ENCODE peak calls at places on chromosome 3, in seven cellular contexts. R is tibial artery, E is ovary, T is left ventricle myocardium inferior, Z is Peyer's patch, X is heart right ventricle, C is ascending aorta. Q is an unnamed sample.

GRCh38 chr3:66452247-66453040 is 48.4 kb downstream of the LRIG1 start:
- DNase-seq in X (no peak), T (peak; percentile 40), R (peak; percentile 65), E (no peak), C (no peak), Z (no peak), Q (no peak)

GRCh38 chr3:29649815-29650547 is 369.1 kb downstream of the RBMS3 start:
- DNase-seq in R (peak; percentile 46), Z (no peak), E (no peak), X (peak; percentile 27), T (peak; percentile 24), C (no peak), Q (peak; percentile 9)

GRCh38 chr3:45927881-45928280 is 15.4 kb upstream of the CXCR6 start:
- DNase-seq in R (no peak), E (no peak), Z (no peak), C (no peak), T (no peak), X (no peak), Q (no peak)

GRCh38 chr3:170801597-170801996 is 68.4 kb downstream of the RPL22L1 start:
- DNase-seq in R (no peak), E (no peak), X (no peak), Z (no peak), C (no peak), T (no peak), Q (no peak)

GRCh38 chr3:56157693-56158092 is 310.6 kb downstream of the ERC2 start:
- DNase-seq in C (peak; percentile 24), T (no peak), R (peak; percentile 48), Z (no peak), E (no peak), X (no peak), Q (peak; percentile 0)

GRCh38 chr3:88410259-88410658 is 260.5 kb downstream of the C3orf38 start:
- DNase-seq in E (no peak), R (no peak), C (no peak), T (no peak), X (no peak), Z (no peak), Q (no peak)

GRCh38 chr3:194001728-194002459 is 134.1 kb upstream of the HES1 start:
- DNase-seq in X (no peak), Z (no peak), E (peak; percentile 33), C (no peak), T (no peak), R (no peak), Q (no peak)

GRCh38 chr3:58556761-58557181 is 19.8 kb upstream of the ACOX2 start:
- DNase-seq in R (no peak), Z (no peak), T (no peak), X (no peak), E (no peak), C (no peak), Q (no peak)

GRCh38 chr3:149170672-149171071 is 41.2 kb downstream of the HPS3 start:
- DNase-seq in Z (no peak), E (no peak), X (no peak), C (no peak), R (no peak), T (no peak), Q (no peak)

GRCh38 chr3:104102386-104102785 is 1264.3 kb upstream of the ALCAM start:
- DNase-seq in X (no peak), E (no peak), C (no peak), R (no peak), Z (no peak), T (no peak), Q (no peak)

GRCh38 chr3:100184960-100185566 is 70.8 kb upstream of the FILIP1L start:
- DNase-seq in T (no peak), R (no peak), C (no peak), Z (no peak), X (peak; percentile 26), E (no peak), Q (no peak)

GRCh38 chr3:85159376-85159775 is 200.6 kb downstream of the CADM2 start:
- DNase-seq in X (no peak), E (no peak), C (no peak), Z (no peak), R (no peak), T (no peak), Q (no peak)

GRCh38 chr3:166844329-166844728 is 535.8 kb downstream of the ZBBX start:
- DNase-seq in X (no peak), Z (no peak), T (no peak), C (no peak), E (no peak), R (no peak), Q (no peak)

GRCh38 chr3:104279617-104280016 is 1087.1 kb upstream of the ALCAM start:
- DNase-seq in X (no peak), Z (no peak), T (no peak), R (no peak), C (no peak), E (no peak), Q (no peak)

GRCh38 chr3:40369716-40370115 is 17.3 kb upstream of the ENTPD3 start:
- DNase-seq in Z (no peak), T (no peak), X (no peak), R (no peak), E (no peak), C (no peak), Q (no peak)
- H3K27ac ChIP-seq in Z (no peak overlapping the region), T (no peak overlapping the region), X (no peak overlapping the region), R (no peak overlapping the region), E (no peak overlapping the region), C (no peak overlapping the region), Q (no peak overlapping the region)

GRCh38 chr3:10023587-10024310 is 2.5 kb upstream of the FANCD2 start:
- DNase-seq in Z (no peak), R (no peak), T (no peak), C (no peak), X (no peak), E (no peak), Q (no peak)
- H3K27ac ChIP-seq in Z (no peak overlapping the region), R (no peak overlapping the region), T (no peak overlapping the region), C (no peak overlapping the region), X (no peak overlapping the region), E (no peak overlapping the region), Q (no peak overlapping the region)

DNA sequence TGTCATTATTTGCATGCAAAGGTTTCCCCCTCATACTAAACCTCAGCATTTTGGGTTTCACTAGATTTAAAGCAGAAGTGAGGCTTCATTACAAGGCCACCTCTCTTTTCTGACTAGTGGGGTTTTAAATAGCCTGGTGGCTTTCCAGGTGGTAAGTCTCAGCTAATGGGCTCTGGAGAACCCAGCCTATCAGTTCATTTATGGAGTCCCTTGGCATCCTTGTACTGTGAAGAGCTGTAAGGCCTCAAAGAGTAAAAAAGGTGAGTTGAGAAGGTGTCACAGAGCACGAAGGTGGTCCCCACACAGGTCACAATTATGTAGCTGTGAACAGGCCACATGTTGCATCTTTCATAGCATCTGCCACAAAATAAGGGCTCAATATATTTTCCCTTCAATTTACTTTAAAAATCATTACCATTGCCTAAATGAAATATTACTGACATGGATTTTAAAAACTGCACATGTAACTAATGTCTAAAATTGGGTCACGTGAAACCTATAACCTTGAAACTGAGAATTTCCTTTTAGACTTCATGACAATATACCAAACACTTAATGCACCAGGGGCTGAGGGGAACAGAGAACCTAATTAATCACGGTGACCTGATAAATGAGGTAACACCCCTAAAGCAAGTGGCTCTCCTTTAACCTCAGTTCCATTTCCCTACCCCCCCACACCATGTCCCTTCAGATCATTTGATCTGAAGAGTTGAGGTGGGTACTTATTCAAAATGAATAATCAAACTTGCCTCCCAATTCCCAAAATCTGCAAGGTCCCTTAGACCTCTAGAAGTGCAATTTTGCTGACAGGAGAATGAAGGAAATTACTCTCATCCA is 1.3 kb downstream of the NGLY1 start:
- DNase-seq in Z (no peak), T (no peak), E (no peak), C (no peak), X (no peak), R (no peak), Q (no peak)
- H3K27ac ChIP-seq in Z (peak overlapping the region; percentile 92), T (peak overlapping the region; percentile 93), E (no peak overlapping the region), C (peak overlapping the region; percentile 83), X (no peak overlapping the region), R (no peak overlapping the region), Q (no peak overlapping the region)

GRCh38 chr3:37291275-37291700 is 116.9 kb upstream of the LRRFIP2 start:
- DNase-seq in C (no peak), Z (no peak), X (no peak), E (no peak), T (no peak), R (no peak), Q (no peak)
- H3K27ac ChIP-seq in C (no peak overlapping the region), Z (no peak overlapping the region), X (no peak overlapping the region), E (no peak overlapping the region), T (no peak overlapping the region), R (no peak overlapping the region), Q (no peak overlapping the region)

GRCh38 chr3:73024836-73025235 is 28.2 kb downstream of the PPP4R2 start:
- DNase-seq in R (no peak), C (no peak), X (no peak), E (no peak), T (no peak), Z (no peak), Q (no peak)
- H3K27ac ChIP-seq in R (no peak overlapping the region), C (peak overlapping the region; percentile 14), X (no peak overlapping the region), E (no peak overlapping the region), T (peak overlapping the region; percentile 29), Z (no peak overlapping the region), Q (peak overlapping the region; percentile 89)

GRCh38 chr3:62261121-62261520 is 112.2 kb downstream of the FEZF2 start:
- DNase-seq in X (no peak), C (no peak), T (no peak), E (no peak), R (no peak), Z (no peak), Q (no peak)
- H3K27ac ChIP-seq in X (no peak overlapping the region), C (no peak overlapping the region), T (no peak overlapping the region), E (no peak overlapping the region), R (no peak overlapping the region), Z (no peak overlapping the region), Q (no peak overlapping the region)

GRCh38 chr3:197460002-197460401 is 95.8 kb downstream of the BDH1 start:
- DNase-seq in R (no peak), T (no peak), Z (no peak), C (no peak), X (no peak), E (no peak), Q (no peak)

GRCh38 chr3:197458906-197459470 is 96.8 kb downstream of the BDH1 start:
- DNase-seq in E (no peak), T (no peak), X (no peak), C (no peak), Z (peak; percentile 54), R (no peak), Q (no peak)

GRCh38 chr3:197454014-197454413 is 101.8 kb downstream of the BDH1 start:
- DNase-seq in E (no peak), T (no peak), C (no peak), R (no peak), Z (no peak), X (no peak), Q (no peak)

GRCh38 chr3:197458179-197458707 is 97.5 kb downstream of the BDH1 start:
- DNase-seq in X (no peak), C (no peak), R (no peak), E (no peak), Z (peak; percentile 67), T (no peak), Q (no peak)

GRCh38 chr3:197456271-197457091 is 99.3 kb downstream of the BDH1 start:
- DNase-seq in X (peak; percentile 85), T (peak; percentile 86), R (peak; percentile 81), C (peak; percentile 27), E (peak; percentile 86), Z (peak; percentile 90), Q (no peak)
- H3K27ac ChIP-seq in X (peak overlapping the region; percentile 77), T (peak overlapping the region; percentile 87), R (peak overlapping the region; percentile 45), C (peak overlapping the region; percentile 80), E (peak overlapping the region; percentile 54), Z (peak overlapping the region; percentile 66), Q (peak overlapping the region; percentile 88)

GRCh38 chr3:48855681-48856447 is 8.2 kb upstream of the PRKAR2A start:
- DNase-seq in C (no peak), Z (no peak), R (no peak), E (no peak), X (no peak), T (no peak), Q (no peak)
- H3K27ac ChIP-seq in C (no peak overlapping the region), Z (no peak overlapping the region), R (no peak overlapping the region), E (no peak overlapping the region), X (no peak overlapping the region), T (no peak overlapping the region), Q (no peak overlapping the region)